ENCODE peak calls at places on chromosomes 5 and 9, in ten cellular contexts. U is cardiac fibroblast, B is fibroblast of pulmonary artery, S is endodermal cell, M is colonic mucosa, T is heart right ventricle, J is GM10248, Y is mammary epithelial cell, K is AG04449, P is body of pancreas. D is an unnamed sample.

GRCh38 chr9:93086445-93087224 is 9.4 kb upstream of the CARD19 start:
- DNase-seq in U (no peak), B (no peak), S (peak), M (peak), T (no peak), J (no peak), Y (no peak), K (no peak), P (no peak), D (no peak)

GRCh38 chr5:158209219-158209908 is 350.4 kb upstream of the CLINT1 start:
- DNase-seq in U (no peak), B (no peak), S (no peak), M (no peak), T (no peak), J (no peak), Y (no peak), K (no peak), P (no peak), D (no peak)

GRCh38 chr9:34206561-34206960 is 27.7 kb downstream of the UBAP1 start:
- DNase-seq in U (no peak), B (peak), S (no peak), M (no peak), T (no peak), J (no peak), Y (no peak), K (no peak), P (no peak), D (no peak)

GRCh38 chr5:138224712-138225111 is 11.6 kb upstream of the CDC23 start:
- DNase-seq in U (no peak), B (no peak), S (no peak), M (no peak), T (no peak), J (no peak), Y (no peak), K (no peak), P (no peak), D (no peak)

GRCh38 chr5:11904270-11904906 is at the start of gene CTNND2:
- DNase-seq in U (peak), B (no peak), S (peak), M (no peak), T (peak), J (no peak), Y (peak), K (no peak), P (peak), D (peak)

GRCh38 chr5:96257904-96258303 is 175.1 kb downstream of the PCSK1 start:
- DNase-seq in U (peak), B (peak), S (no peak), M (no peak), T (no peak), J (no peak), Y (peak), K (peak), P (no peak), D (no peak)

GRCh38 chr9:36158122-36158521 is 11.1 kb upstream of the CCIN start:
- DNase-seq in U (peak), B (peak), S (no peak), M (no peak), T (no peak), J (no peak), Y (no peak), K (no peak), P (no peak), D (no peak)

GRCh38 chr5:158123595-158123994 is 264.6 kb upstream of the CLINT1 start:
- DNase-seq in U (no peak), B (no peak), S (no peak), M (no peak), T (no peak), J (no peak), Y (no peak), K (no peak), P (no peak), D (no peak)

GRCh38 chr5:178284996-178285395 is 52.4 kb upstream of the PHYKPL start:
- DNase-seq in U (no peak), B (no peak), S (no peak), M (no peak), T (no peak), J (no peak), Y (no peak), K (no peak), P (no peak), D (no peak)

GRCh38 chr5:11525020-11525419 is 379.2 kb downstream of the CTNND2 start:
- DNase-seq in U (no peak), B (no peak), S (no peak), M (no peak), T (no peak), J (no peak), Y (no peak), K (no peak), P (no peak), D (no peak)

GRCh38 chr9:2833096-2833495 is 10.8 kb downstream of the PUM3 start:
- DNase-seq in U (no peak), B (peak), S (no peak), M (no peak), T (no peak), J (no peak), Y (no peak), K (no peak), P (no peak), D (no peak)

GRCh38 chr9:2838356-2838983 is 5.4 kb downstream of the PUM3 start:
- DNase-seq in U (peak), B (peak), S (no peak), M (no peak), T (no peak), J (no peak), Y (no peak), K (no peak), P (no peak), D (no peak)

GRCh38 chr9:2838984-2839367 is 4.9 kb downstream of the PUM3 start:
- DNase-seq in U (no peak), B (no peak), S (no peak), M (no peak), T (no peak), J (no peak), Y (no peak), K (no peak), P (no peak), D (no peak)

GRCh38 chr9:2837915-2838314 is 6.0 kb downstream of the PUM3 start:
- DNase-seq in U (peak), B (peak), S (no peak), M (no peak), T (no peak), J (no peak), Y (no peak), K (no peak), P (no peak), D (no peak)
- TF ChIP-seq CTCF in U (peak), B (peak), S (peak), M (no peak), T (peak), J (no peak), Y (peak), K (no peak), P (peak), D (no peak)

DNA sequence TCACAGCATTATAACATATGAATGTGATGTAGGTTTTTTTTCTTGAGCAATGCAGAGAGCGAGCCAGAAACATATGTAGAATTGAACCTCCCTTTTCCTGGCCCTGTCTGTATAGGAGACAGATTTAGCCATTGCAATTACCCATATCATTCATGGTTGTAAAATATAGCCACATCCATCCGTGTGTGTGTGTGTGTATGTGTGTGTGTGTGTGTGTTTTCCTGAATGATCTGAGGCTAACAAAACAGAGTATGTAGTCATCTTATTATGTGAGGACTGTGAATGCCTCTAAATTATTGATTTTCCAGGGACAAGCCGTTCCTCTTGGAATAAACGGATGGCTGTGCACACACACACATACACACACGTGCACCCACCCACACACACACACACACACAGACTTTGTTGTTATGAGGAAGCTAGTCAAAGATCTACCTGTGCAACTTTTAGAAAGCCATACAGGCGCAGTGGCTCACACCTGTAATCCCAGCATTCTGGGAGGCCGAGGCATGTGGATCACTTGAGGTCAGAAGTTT is 11.7 kb upstream of the DENND1A start:
- DNase-seq in U (no peak), B (no peak), S (no peak), M (no peak), T (no peak), J (no peak), Y (no peak), K (no peak), P (no peak), D (no peak)
- TF ChIP-seq CTCF in U (no peak), B (no peak), S (no peak), M (no peak), T (no peak), J (no peak), Y (no peak), K (no peak), P (no peak), D (no peak)

GRCh38 chr9:127455299-127455992 is 4.1 kb downstream of the LRSAM1 start:
- DNase-seq in U (no peak), B (no peak), S (peak), M (peak), T (peak), J (no peak), Y (peak), K (no peak), P (peak), D (no peak)
- TF ChIP-seq CTCF in U (peak), B (peak), S (peak), M (peak), T (peak), J (peak), Y (peak), K (peak), P (peak), D (no peak)

GRCh38 chr5:135991381-135991907 is 36.7 kb upstream of the LECT2 start:
- DNase-seq in U (no peak), B (no peak), S (no peak), M (no peak), T (no peak), J (no peak), Y (no peak), K (no peak), P (no peak), D (no peak)
- TF ChIP-seq CTCF in U (no peak), B (no peak), S (no peak), M (no peak), T (no peak), J (no peak), Y (no peak), K (no peak), P (no peak), D (no peak)

DNA sequence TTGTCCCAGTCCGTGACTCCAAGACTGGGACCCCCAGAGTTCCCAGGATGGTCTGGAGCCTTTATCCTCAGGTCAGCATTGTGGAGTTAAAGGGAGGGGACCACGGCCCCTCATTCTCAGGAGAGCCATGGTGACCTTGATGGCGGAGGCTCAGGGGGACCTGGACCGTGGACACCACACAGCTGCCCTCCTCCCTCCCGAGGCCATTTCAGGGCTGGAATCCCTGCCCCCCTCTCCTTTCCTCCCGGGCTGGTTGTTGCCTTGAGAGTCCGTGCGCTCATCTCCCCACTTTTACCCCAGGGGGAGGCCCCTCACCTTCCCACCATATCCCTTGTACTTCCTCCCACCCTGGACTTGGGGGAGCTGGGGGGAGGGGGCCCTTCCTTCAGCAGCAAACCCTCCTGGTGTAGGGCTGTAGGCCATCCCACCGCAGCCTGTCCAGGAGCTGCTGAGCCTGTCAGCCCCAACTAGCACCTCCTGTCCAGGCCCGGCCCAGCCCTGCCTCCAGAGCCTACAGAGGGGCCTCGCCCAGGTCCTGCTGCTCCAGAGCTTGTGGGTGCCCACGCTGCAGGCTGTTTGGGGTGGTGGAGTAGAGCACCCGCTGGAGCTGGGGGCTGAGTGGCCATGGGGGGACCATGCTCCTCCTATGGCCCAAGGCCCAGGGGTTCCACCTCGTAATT is 14.3 kb upstream of the AJM1 start:
- DNase-seq in U (no peak), B (no peak), S (no peak), M (no peak), T (no peak), J (no peak), Y (no peak), K (no peak), P (peak), D (no peak)
- TF ChIP-seq CTCF in U (no peak), B (no peak), S (no peak), M (no peak), T (no peak), J (no peak), Y (no peak), K (no peak), P (no peak), D (no peak)

DNA sequence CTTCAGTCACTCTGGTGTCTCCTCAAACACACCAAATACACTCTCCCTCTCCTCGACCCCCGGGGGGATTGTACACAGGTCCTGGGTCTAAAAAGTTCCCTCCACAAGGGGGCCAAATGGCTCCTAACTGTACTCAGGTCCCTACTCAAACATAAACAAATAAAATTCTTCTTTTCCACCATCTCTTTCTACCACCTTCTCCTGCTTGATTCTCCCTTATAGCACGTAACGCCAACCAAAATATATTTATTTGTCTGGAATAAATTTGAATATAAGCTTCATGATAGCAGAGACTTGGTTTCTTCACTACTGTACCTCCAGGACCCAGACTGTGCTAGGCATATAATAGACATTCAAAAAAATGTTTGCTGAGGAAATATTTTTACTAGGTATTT is 21.4 kb downstream of the ZNF608 start:
- DNase-seq in U (no peak), B (no peak), S (peak), M (no peak), T (no peak), J (no peak), Y (no peak), K (no peak), P (no peak), D (no peak)
- TF ChIP-seq CTCF in U (no peak), B (no peak), S (peak), M (no peak), T (no peak), J (peak), Y (no peak), K (no peak), P (no peak), D (no peak)

GRCh38 chr5:8580298-8580697 is 711.4 kb downstream of the MTRR start:
- DNase-seq in U (no peak), B (no peak), S (no peak), M (no peak), T (no peak), J (no peak), Y (no peak), K (no peak), P (no peak), D (no peak)

GRCh38 chr5:8581047-8581446 is 712.1 kb downstream of the MTRR start:
- DNase-seq in U (no peak), B (no peak), S (no peak), M (no peak), T (no peak), J (no peak), Y (no peak), K (no peak), P (no peak), D (no peak)

GRCh38 chr5:8585230-8586018 is 716.5 kb downstream of the MTRR start:
- DNase-seq in U (no peak), B (peak), S (peak), M (no peak), T (no peak), J (no peak), Y (no peak), K (no peak), P (no peak), D (no peak)
- TF ChIP-seq CTCF in U (peak), B (peak), S (peak), M (no peak), T (peak), J (no peak), Y (no peak), K (no peak), P (no peak), D (no peak)

DNA sequence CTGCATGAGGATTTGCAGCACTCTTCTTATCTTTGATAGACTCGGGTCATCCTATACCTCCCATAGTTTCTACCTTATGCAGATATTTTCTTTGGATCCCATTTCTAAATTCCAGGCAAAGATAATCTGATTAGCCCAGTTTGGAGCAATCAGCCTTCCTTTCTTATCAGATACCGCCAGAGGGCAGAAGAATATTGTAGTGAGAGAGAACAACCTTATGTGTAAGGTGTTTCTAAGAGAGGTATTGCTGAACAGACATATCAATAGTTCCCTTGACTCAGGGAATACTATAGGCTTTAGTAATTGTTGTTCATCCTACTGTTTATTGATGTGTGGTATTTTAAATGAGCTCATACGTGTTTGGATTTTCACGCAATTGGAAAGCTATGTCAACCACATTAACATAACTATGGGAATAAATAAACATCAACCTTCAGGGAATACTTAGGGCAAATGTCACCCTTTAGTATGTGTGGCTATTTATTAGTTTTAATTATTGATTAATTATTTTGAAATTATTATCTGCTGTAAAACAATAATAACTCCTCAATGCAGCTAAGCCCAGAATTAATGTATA is 1435.2 kb upstream of the CDH9 start:
- DNase-seq in U (peak), B (peak), S (no peak), M (no peak), T (no peak), J (no peak), Y (peak), K (no peak), P (no peak), D (no peak)
- TF ChIP-seq CTCF in U (no peak), B (peak), S (peak), M (no peak), T (no peak), J (no peak), Y (peak), K (no peak), P (no peak), D (peak)